ENCODE peak calls at places on chromosomes 1 and 21, in six cellular contexts. U is HFF-Myc, X is heart right ventricle, G is RWPE2, L is psoas muscle, K is transverse colon. E is an unnamed sample.

GRCh38 chr1:1399187-1399869 is at the start of gene CCNL2:
- DNase-seq in G (peak), X (peak), U (peak), L (peak), K (peak), E (peak)

GRCh38 chr1:193185861-193186714 is at the start of gene B3GALT2:
- DNase-seq in X (peak), G (no peak), U (no peak), L (no peak), K (peak), E (no peak)

GRCh38 chr21:37829447-37829846 is 86.8 kb downstream of the KCNJ6 start:
- DNase-seq in G (no peak), X (no peak), K (peak), L (no peak), U (no peak), E (no peak)

GRCh38 chr1:32695098-32695904 is 7.3 kb downstream of the SYNC start:
- DNase-seq in U (no peak), G (no peak), K (peak), L (peak), X (peak), E (no peak)

GRCh38 chr1:103514920-103515503 is 10.5 kb upstream of the RNPC3 start:
- DNase-seq in X (no peak), U (peak), L (no peak), K (no peak), G (no peak), E (no peak)

GRCh38 chr21:26850116-26850643 is 5.0 kb upstream of the ADAMTS1 start:
- DNase-seq in L (no peak), G (no peak), X (no peak), U (no peak), K (no peak), E (no peak)

GRCh38 chr21:42495765-42496119 is 282 bp downstream of the RSPH1 start:
- DNase-seq in L (no peak), U (no peak), G (no peak), K (peak), X (no peak), E (no peak)

GRCh38 chr21:46661211-46661625 is 25.7 kb downstream of the PRMT2 start:
- DNase-seq in X (peak), K (peak), U (peak), G (no peak), L (peak), E (peak)

GRCh38 chr1:99527078-99527477 is 118.8 kb upstream of the PALMD start:
- DNase-seq in U (no peak), X (no peak), G (no peak), K (no peak), L (no peak), E (no peak)

GRCh38 chr21:42539931-42540343 is 26.3 kb downstream of the SLC37A1 start:
- DNase-seq in X (no peak), G (no peak), K (no peak), U (no peak), L (no peak), E (no peak)

GRCh38 chr1:28601696-28602095 is 9.6 kb downstream of the RAB42 start:
- DNase-seq in X (no peak), U (peak), L (no peak), G (no peak), K (no peak), E (peak)

GRCh38 chr21:23968722-23969647 is 1638.3 kb downstream of the MRPL39 start:
- DNase-seq in G (no peak), X (no peak), L (no peak), K (peak), U (peak), E (no peak)

GRCh38 chr1:9758559-9759121 is 65.1 kb downstream of the CLSTN1 start:
- DNase-seq in K (no peak), G (no peak), U (no peak), L (no peak), X (no peak), E (no peak)

GRCh38 chr21:17585875-17586450 is 26.7 kb downstream of the BTG3 start:
- DNase-seq in U (peak), G (no peak), L (no peak), K (no peak), X (peak), E (no peak)

GRCh38 chr1:111272081-111272480 is 18.6 kb upstream of the CHIA start:
- DNase-seq in L (no peak), X (no peak), K (no peak), U (no peak), G (no peak), E (no peak)

GRCh38 chr1:14521602-14522001 is 76.9 kb upstream of the KAZN start:
- DNase-seq in K (no peak), G (no peak), X (no peak), U (no peak), L (no peak), E (no peak)

GRCh38 chr1:58573705-58574591 is 3.1 kb downstream of the TACSTD2 start:
- DNase-seq in X (no peak), G (no peak), L (no peak), K (no peak), U (no peak), E (no peak)

GRCh38 chr1:21175670-21176581 is 771 bp downstream of the EIF4G3 start:
- DNase-seq in U (no peak), K (peak), X (peak), G (no peak), L (peak), E (no peak)

GRCh38 chr1:238549135-238549534 is 658.4 kb upstream of the ZP4 start:
- DNase-seq in L (no peak), G (no peak), K (no peak), U (no peak), X (no peak), E (no peak)

GRCh38 chr1:24966724-24967346 is 36.8 kb upstream of the RUNX3 start:
- DNase-seq in X (no peak), U (no peak), L (peak), K (no peak), G (peak), E (no peak)

GRCh38 chr1:58524353-58524945 is 22.1 kb downstream of the OMA1 start:
- DNase-seq in K (no peak), U (no peak), X (no peak), L (no peak), G (no peak), E (no peak)

GRCh38 chr21:18443085-18443484 is 39.5 kb upstream of the TMPRSS15 start:
- DNase-seq in X (no peak), L (no peak), K (no peak), G (no peak), U (no peak), E (no peak)

GRCh38 chr21:36461918-36462486 is 17.9 kb downstream of the CLDN14 start:
- DNase-seq in L (no peak), U (no peak), G (no peak), K (peak), X (no peak), E (no peak)

GRCh38 chr1:206911064-206911663 is 10.6 kb downstream of the FCMR start:
- DNase-seq in K (no peak), L (no peak), X (no peak), G (no peak), U (no peak), E (no peak)

GRCh38 chr21:45383615-45384201 is 21.3 kb upstream of the COL18A1 start:
- DNase-seq in K (no peak), U (no peak), G (peak), L (peak), X (no peak), E (no peak)

GRCh38 chr1:207933205-207933800 is 22.4 kb upstream of the CD34 start:
- DNase-seq in U (no peak), X (no peak), G (no peak), K (no peak), L (no peak), E (no peak)

GRCh38 chr1:64042331-64043100 is 160.9 kb upstream of the UBE2U start:
- DNase-seq in X (peak), L (no peak), U (peak), G (no peak), K (no peak), E (peak)

GRCh38 chr1:174051956-174052355 is 29.8 kb upstream of the RC3H1 start:
- DNase-seq in G (no peak), X (peak), K (no peak), L (peak), U (no peak), E (no peak)

GRCh38 chr1:241918879-241919278 is 38.7 kb upstream of the BECN2 start:
- DNase-seq in G (no peak), X (peak), K (no peak), L (peak), U (no peak), E (peak)

GRCh38 chr1:200724064-200724463 is 14.6 kb upstream of the CAMSAP2 start:
- DNase-seq in G (no peak), U (no peak), K (no peak), L (no peak), X (no peak), E (no peak)

GRCh38 chr21:32360401-32360981 is 32.3 kb downstream of the URB1 start:
- DNase-seq in G (no peak), K (no peak), L (no peak), X (no peak), U (no peak), E (no peak)

GRCh38 chr1:88973520-88974137 is 18.8 kb downstream of the KYAT3 start:
- DNase-seq in U (no peak), L (no peak), X (no peak), K (no peak), G (no peak), E (no peak)

GRCh38 chr1:37032660-37033354 is 1.5 kb downstream of the GRIK3 start:
- DNase-seq in L (no peak), X (no peak), K (no peak), U (no peak), G (no peak), E (no peak)

GRCh38 chr1:1955651-1956094 is 36.6 kb upstream of the TMEM52 start:
- DNase-seq in G (no peak), U (no peak), K (no peak), L (no peak), X (no peak), E (no peak)

GRCh38 chr1:5888606-5889211 is 103.5 kb downstream of the NPHP4 start:
- DNase-seq in U (no peak), X (peak), K (no peak), L (peak), G (no peak), E (no peak)

GRCh38 chr1:101496109-101496508 is 259.3 kb downstream of the S1PR1 start:
- DNase-seq in G (no peak), L (no peak), K (no peak), U (no peak), X (no peak), E (no peak)

GRCh38 chr1:111274653-111275052 is 16.0 kb upstream of the CHIA start:
- DNase-seq in X (no peak), U (no peak), L (no peak), G (no peak), K (no peak), E (no peak)

DNA sequence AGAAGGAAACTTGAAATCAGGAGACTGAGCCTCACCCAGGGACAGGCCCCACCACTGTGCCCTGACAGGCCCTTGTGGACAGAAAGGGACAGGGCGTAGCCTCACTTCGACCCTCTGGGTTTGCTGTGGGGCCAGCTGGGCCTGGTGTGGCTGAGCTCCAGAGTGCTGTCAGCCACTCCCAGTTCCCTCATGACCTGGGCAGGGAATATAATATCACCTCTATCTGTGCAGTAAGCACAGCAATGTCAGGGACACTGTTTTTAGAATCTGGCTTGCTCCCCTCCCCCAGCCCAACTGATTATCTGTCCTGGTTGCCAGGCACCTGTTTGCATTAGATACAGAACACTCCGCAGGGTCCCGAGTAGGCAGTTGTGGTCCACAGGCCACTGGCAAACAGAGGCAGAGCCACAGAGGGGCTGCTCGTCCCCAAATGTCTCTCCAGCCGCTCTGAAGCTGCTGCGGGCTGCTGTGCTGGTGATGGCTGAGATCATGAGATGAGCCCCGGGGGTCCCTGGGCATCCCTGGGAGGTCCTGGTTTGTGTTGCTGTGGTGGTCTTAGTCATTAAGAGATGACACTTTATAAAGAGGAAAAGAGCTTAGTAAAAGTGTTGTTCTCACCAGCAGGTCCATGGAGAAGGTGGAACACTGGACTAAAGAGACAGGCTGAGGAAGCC is 51.6 kb downstream of the ETS2 start:
- DNase-seq in U (no peak), L (peak), X (no peak), K (no peak), G (no peak), E (no peak)
- H3K4me3 ChIP-seq in U (no peak), L (peak), X (no peak), K (no peak), G (no peak), E (no peak)

GRCh38 chr1:3817821-3818597 is 21.7 kb upstream of the LRRC47 start:
- DNase-seq in X (no peak), L (no peak), G (no peak), K (no peak), U (no peak), E (no peak)
- TF ChIP-seq CTCF in X (no peak), L (no peak), G (no peak), K (no peak), U (no peak), E (no peak)

DNA sequence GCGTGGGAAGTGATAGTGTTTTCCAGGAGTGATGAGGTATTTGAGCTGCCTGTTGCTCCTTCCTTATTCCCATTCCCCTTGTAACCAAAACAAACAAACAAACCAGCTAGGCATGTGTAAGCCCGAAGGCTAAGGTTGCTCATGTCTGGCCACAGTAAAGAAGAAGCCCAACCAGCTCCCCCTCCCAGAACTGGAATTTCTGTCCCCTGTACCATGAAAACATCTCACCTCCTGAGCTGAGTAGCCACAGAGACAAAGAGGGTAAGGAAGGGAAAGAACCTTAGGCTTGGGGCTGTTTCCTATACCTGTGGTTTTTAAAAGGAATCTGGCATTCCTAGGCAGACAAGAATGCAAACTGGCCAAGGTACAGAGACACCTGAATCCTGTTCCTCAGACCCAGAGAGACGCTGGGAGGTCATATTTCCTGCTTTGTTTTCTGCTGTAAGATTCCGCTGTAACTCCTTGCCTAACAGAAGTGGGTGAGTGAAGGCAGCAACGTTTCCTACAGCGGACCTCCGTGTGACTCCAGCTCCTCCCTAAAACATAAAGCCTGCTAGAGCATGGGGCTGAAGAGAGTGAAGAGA is 41.7 kb upstream of the RAB4A start:
- DNase-seq in K (no peak), G (no peak), X (no peak), U (no peak), L (no peak), E (no peak)
- H3K4me3 ChIP-seq in K (no peak), G (no peak), X (no peak), U (no peak), L (peak), E (no peak)

GRCh38 chr1:80668370-80668769 is 1132.4 kb upstream of the ADGRL2 start:
- DNase-seq in K (no peak), L (no peak), G (no peak), U (no peak), X (no peak), E (no peak)

GRCh38 chr1:80675469-80675868 is 1125.3 kb upstream of the ADGRL2 start:
- DNase-seq in U (no peak), G (no peak), X (no peak), L (no peak), K (no peak), E (no peak)

GRCh38 chr1:80678438-80678837 is 1122.3 kb upstream of the ADGRL2 start:
- DNase-seq in K (no peak), X (no peak), G (no peak), L (no peak), U (no peak), E (no peak)

GRCh38 chr1:80673935-80674597 is 1126.7 kb upstream of the ADGRL2 start:
- DNase-seq in X (no peak), L (no peak), G (no peak), U (no peak), K (no peak), E (no peak)
- TF ChIP-seq CTCF in X (no peak), L (no peak), G (no peak), U (no peak), K (no peak), E (no peak)

GRCh38 chr1:228084325-228084724 is 1.8 kb downstream of the ARF1 start:
- DNase-seq in L (peak), U (no peak), X (no peak), K (no peak), G (no peak), E (no peak)
- H3K4me3 ChIP-seq in L (peak), U (peak), X (peak), K (peak), G (peak), E (peak)

GRCh38 chr1:34140011-34140676 is 24.9 kb downstream of the CSMD2 start:
- DNase-seq in L (no peak), U (no peak), K (no peak), X (no peak), G (no peak), E (no peak)
- TF ChIP-seq CTCF in L (no peak), U (no peak), K (no peak), X (no peak), G (no peak), E (no peak)

DNA sequence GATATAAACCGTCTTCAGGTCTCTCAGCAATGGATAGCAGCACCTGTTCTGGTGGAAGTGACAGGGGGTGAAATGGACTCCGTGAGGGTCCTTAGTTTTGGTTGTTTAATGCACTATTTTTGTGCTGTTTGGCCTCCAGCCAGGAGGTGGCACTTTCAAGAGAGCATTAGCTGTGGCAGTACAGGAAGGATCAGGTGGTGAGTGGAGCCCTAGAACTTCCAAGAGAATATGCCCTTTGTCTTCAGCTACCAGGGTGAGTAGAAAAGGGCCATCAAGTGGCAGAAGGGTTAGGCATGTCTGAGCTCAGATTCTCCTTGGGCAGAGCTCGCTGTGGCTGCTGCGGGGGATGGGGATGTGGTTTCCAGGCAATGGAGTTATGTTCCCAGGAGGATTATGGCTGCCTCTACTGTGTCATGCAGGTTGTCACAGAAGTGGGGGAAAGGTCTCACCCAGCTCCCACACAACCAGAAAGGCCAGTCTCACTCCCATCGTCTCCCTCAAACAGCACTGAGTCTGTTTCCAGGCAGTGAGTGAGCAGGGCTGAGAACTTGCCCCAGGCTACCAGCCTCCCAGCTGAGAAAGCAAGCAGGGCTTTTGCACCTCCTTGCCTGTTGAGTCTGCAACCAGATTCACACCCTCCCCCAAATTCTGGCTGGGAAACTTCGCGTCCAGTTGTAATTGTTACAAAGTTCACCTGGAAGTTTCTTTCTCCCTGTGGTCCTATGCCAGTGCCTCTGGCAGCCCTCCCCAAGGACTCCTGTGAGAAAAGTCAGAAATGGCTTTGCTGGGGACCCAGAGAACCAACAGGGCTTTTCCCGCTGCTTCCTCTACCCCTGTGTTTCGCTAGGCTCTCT is 39.1 kb upstream of the TTLL7 start:
- DNase-seq in L (no peak), K (no peak), U (no peak), G (no peak), X (no peak), E (no peak)
- H3K4me3 ChIP-seq in L (no peak), K (no peak), U (no peak), G (no peak), X (no peak), E (no peak)

E was measured in AG04449.